ENCODE peak calls at places on chromosome 10, in seven cellular contexts. X, U, S, N, R, Y and D are unnamed samples. For H3K4me1, the result is how much of the 10 kb centered on the place peaks cover.

GRCh38 chr10:11551915-11552602 is 59.4 kb downstream of the USP6NL start:
- DNase-seq in X (no peak), U (no peak), S (no peak), N (peak), R (no peak), Y (peak), D (no peak)

GRCh38 chr10:89342219-89342966 is 14.6 kb downstream of the IFIT3 start:
- DNase-seq in X (no peak), U (peak), S (no peak), N (no peak), R (peak), Y (peak), D (no peak)

GRCh38 chr10:112741830-112742402 is 208.1 kb upstream of the TCF7L2 start:
- DNase-seq in X (no peak), U (no peak), S (peak), N (peak), R (no peak), Y (no peak), D (no peak)

GRCh38 chr10:133418289-133418993 is 6.0 kb downstream of the SPRN start:
- DNase-seq in X (no peak), U (no peak), S (no peak), N (no peak), R (no peak), Y (no peak), D (no peak)

GRCh38 chr10:100621360-100622205 is 85.8 kb downstream of the HIF1AN start:
- DNase-seq in X (no peak), U (no peak), S (no peak), N (no peak), R (no peak), Y (peak), D (no peak)

GRCh38 chr10:112792487-112793196 is 157.4 kb upstream of the TCF7L2 start:
- DNase-seq in X (peak), U (peak), S (peak), N (no peak), R (peak), Y (peak), D (no peak)

GRCh38 chr10:122103592-122103991 is 114.6 kb downstream of the TACC2 start:
- DNase-seq in X (no peak), U (no peak), S (no peak), N (no peak), R (no peak), Y (no peak), D (no peak)

GRCh38 chr10:79982486-79982800 is 33.5 kb upstream of the SFTPD start:
- DNase-seq in X (no peak), U (no peak), S (no peak), N (no peak), R (no peak), Y (no peak), D (no peak)

GRCh38 chr10:127534511-127534910 is 14.6 kb upstream of the NPS start:
- DNase-seq in X (no peak), U (no peak), S (no peak), N (no peak), R (no peak), Y (no peak), D (no peak)

GRCh38 chr10:15324611-15325010 is 46.5 kb downstream of the FAM171A1 start:
- DNase-seq in X (no peak), U (no peak), S (no peak), N (no peak), R (no peak), Y (no peak), D (no peak)

GRCh38 chr10:52276982-52277381 is 37.1 kb upstream of the DKK1 start:
- DNase-seq in X (no peak), U (no peak), S (no peak), N (no peak), R (no peak), Y (no peak), D (no peak)

GRCh38 chr10:102118867-102119266 is 1.3 kb downstream of the LDB1 start:
- DNase-seq in X (peak), U (peak), S (peak), N (no peak), R (peak), Y (peak), D (no peak)

GRCh38 chr10:33165911-33166310 is 168.6 kb downstream of the NRP1 start:
- DNase-seq in X (no peak), U (no peak), S (no peak), N (no peak), R (no peak), Y (no peak), D (no peak)

GRCh38 chr10:1498746-1499343 is 238.5 kb downstream of the ADARB2 start:
- DNase-seq in X (no peak), U (no peak), S (no peak), N (no peak), R (no peak), Y (no peak), D (no peak)

GRCh38 chr10:32132357-32132756 is 76.1 kb upstream of the KIF5B start:
- DNase-seq in X (no peak), U (no peak), S (peak), N (no peak), R (no peak), Y (no peak), D (peak)

GRCh38 chr10:129717816-129718547 is 246.1 kb downstream of the EBF3 start:
- DNase-seq in X (no peak), U (no peak), S (no peak), N (no peak), R (no peak), Y (no peak), D (no peak)

GRCh38 chr10:86942441-86943315 is 14.7 kb downstream of the MMRN2 start:
- DNase-seq in X (no peak), U (peak), S (peak), N (no peak), R (no peak), Y (no peak), D (no peak)

GRCh38 chr10:102599565-102600327 is 44.5 kb upstream of the TRIM8 start:
- DNase-seq in X (no peak), U (no peak), S (no peak), N (peak), R (no peak), Y (no peak), D (peak)

GRCh38 chr10:126014309-126014708 is 117.9 kb downstream of the FANK1 start:
- DNase-seq in X (no peak), U (no peak), S (no peak), N (no peak), R (no peak), Y (peak), D (no peak)

GRCh38 chr10:57964371-57964770 is 303.3 kb downstream of the IPMK start:
- DNase-seq in X (peak), U (no peak), S (no peak), N (no peak), R (no peak), Y (peak), D (no peak)

GRCh38 chr10:132554991-132555647 is 17.5 kb downstream of the INPP5A start:
- DNase-seq in X (no peak), U (no peak), S (no peak), N (no peak), R (peak), Y (no peak), D (no peak)

GRCh38 chr10:117218654-117219053 is 21.4 kb downstream of the KCNK18 start:
- DNase-seq in X (no peak), U (no peak), S (no peak), N (no peak), R (no peak), Y (no peak), D (no peak)

GRCh38 chr10:124559372-124560132 is 97.9 kb downstream of the LHPP start:
- DNase-seq in X (no peak), U (no peak), S (no peak), N (no peak), R (no peak), Y (no peak), D (no peak)

GRCh38 chr10:87511526-87511925 is 6.8 kb downstream of the MINPP1 start:
- DNase-seq in X (no peak), U (no peak), S (no peak), N (no peak), R (no peak), Y (no peak), D (no peak)

GRCh38 chr10:33139191-33139646 is 181.2 kb upstream of the ITGB1 start:
- DNase-seq in X (no peak), U (no peak), S (no peak), N (no peak), R (no peak), Y (no peak), D (no peak)

GRCh38 chr10:101301111-101301731 is 52.7 kb upstream of the BTRC start:
- DNase-seq in X (peak), U (no peak), S (peak), N (peak), R (no peak), Y (peak), D (peak)

GRCh38 chr10:126037946-126038345 is 141.6 kb downstream of the FANK1 start:
- DNase-seq in X (no peak), U (no peak), S (no peak), N (no peak), R (no peak), Y (no peak), D (no peak)

GRCh38 chr10:112915590-112916572 is 34.2 kb upstream of the TCF7L2 start:
- DNase-seq in X (peak), U (no peak), S (peak), N (peak), R (no peak), Y (peak), D (peak)

GRCh38 chr10:31419394-31420063 is 100.5 kb downstream of the ZEB1 start:
- DNase-seq in X (no peak), U (no peak), S (no peak), N (no peak), R (no peak), Y (peak), D (no peak)

GRCh38 chr10:62414359-62414758 is 40.2 kb downstream of the ZNF365 start:
- DNase-seq in X (no peak), U (no peak), S (no peak), N (no peak), R (no peak), Y (no peak), D (no peak)

GRCh38 chr10:115795964-115796363 is 477.0 kb downstream of the GFRA1 start:
- DNase-seq in X (no peak), U (no peak), S (no peak), N (no peak), R (no peak), Y (no peak), D (no peak)

GRCh38 chr10:51063659-51064535 is 10.4 kb upstream of the PRKG1 start:
- DNase-seq in X (no peak), U (no peak), S (no peak), N (peak), R (no peak), Y (peak), D (peak)
- TF ChIP-seq CTCF in X (peak), U (peak), S (peak), N (peak), R (peak), Y (peak), D (peak)

GRCh38 chr10:98098247-98098646 is 36.2 kb upstream of the R3HCC1L start:
- DNase-seq in X (no peak), U (no peak), S (no peak), N (no peak), R (no peak), Y (no peak), D (no peak)

GRCh38 chr10:98096316-98096715 is 38.1 kb upstream of the R3HCC1L start:
- DNase-seq in X (no peak), U (no peak), S (no peak), N (no peak), R (no peak), Y (no peak), D (no peak)

GRCh38 chr10:98096731-98097130 is 37.7 kb upstream of the R3HCC1L start:
- DNase-seq in X (no peak), U (no peak), S (no peak), N (no peak), R (no peak), Y (no peak), D (no peak)

GRCh38 chr10:98097175-98097574 is 37.3 kb upstream of the R3HCC1L start:
- DNase-seq in X (no peak), U (no peak), S (no peak), N (no peak), R (no peak), Y (no peak), D (no peak)

GRCh38 chr10:98097611-98098010 is 36.8 kb upstream of the R3HCC1L start:
- DNase-seq in X (no peak), U (no peak), S (no peak), N (no peak), R (no peak), Y (no peak), D (no peak)
- H3K4me1 ChIP-seq in X (under half), U (under half), S (under half), N (under half), R (under half), Y (under half), D (under half)

DNA sequence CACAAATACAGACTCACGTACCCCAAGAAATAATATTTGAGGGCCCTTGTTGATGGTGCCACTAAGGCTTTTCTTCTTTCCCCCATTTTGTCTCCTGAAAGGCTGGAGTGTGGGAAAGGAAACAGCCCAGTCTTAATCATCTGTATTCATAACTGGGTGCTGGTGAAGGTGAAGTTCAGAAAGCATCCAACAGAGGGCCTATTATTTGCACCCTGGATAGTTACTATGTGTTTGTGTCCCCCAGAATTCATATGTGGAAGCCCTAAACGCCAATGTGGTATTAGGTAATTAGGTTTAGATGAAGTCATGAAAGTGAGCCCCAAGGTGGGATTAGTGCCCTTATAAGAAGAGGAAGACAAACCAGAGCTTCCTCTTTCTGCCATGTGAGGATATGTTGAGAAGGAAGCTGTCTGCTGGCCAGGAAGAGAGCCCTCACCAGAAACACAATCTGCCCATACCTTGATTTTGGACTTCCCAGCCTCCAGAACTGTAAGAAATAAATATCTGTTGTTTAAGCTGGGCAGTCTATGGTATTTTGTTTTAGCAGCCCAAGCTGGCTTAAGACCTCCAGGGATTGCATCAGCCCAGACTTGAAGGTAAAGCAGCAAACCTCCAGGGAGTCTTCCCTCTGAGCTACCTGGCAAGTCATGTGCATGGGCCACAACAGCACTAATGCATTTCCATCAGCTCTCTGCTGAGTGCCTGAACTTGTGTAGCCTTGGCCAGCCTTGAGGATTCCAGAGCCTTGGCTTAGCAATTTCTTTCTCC is 90.0 kb upstream of the ADRB1 start:
- DNase-seq in X (no peak), U (no peak), S (no peak), N (no peak), R (no peak), Y (no peak), D (no peak)
- TF ChIP-seq CTCF in X (no peak), U (no peak), S (no peak), N (peak), R (no peak), Y (no peak), D (no peak)

GRCh38 chr10:17235136-17235535 is 7.1 kb downstream of the VIM start:
- DNase-seq in X (no peak), U (no peak), S (no peak), N (no peak), R (no peak), Y (no peak), D (no peak)

GRCh38 chr10:17236468-17236886 is 8.4 kb downstream of the VIM start:
- DNase-seq in X (no peak), U (no peak), S (no peak), N (no peak), R (no peak), Y (no peak), D (no peak)

GRCh38 chr10:17234541-17234940 is 6.5 kb downstream of the VIM start:
- DNase-seq in X (no peak), U (no peak), S (no peak), N (no peak), R (no peak), Y (no peak), D (no peak)

GRCh38 chr10:17232276-17232987 is 4.4 kb downstream of the VIM start:
- DNase-seq in X (no peak), U (no peak), S (no peak), N (no peak), R (no peak), Y (peak), D (no peak)

GRCh38 chr10:17233534-17233933 is 5.5 kb downstream of the VIM start:
- DNase-seq in X (peak), U (peak), S (peak), N (no peak), R (peak), Y (no peak), D (no peak)
- H3K4me1 ChIP-seq in X (half or more), U (under half), S (under half), N (under half), R (under half), Y (under half), D (under half)

GRCh38 chr10:60913091-60913490 is 30.9 kb downstream of the RHOBTB1 start:
- DNase-seq in X (no peak), U (no peak), S (no peak), N (no peak), R (no peak), Y (no peak), D (no peak)

GRCh38 chr10:60917331-60918280 is 26.4 kb downstream of the RHOBTB1 start:
- DNase-seq in X (no peak), U (no peak), S (no peak), N (no peak), R (no peak), Y (peak), D (no peak)

GRCh38 chr10:60913657-60914056 is 30.3 kb downstream of the RHOBTB1 start:
- DNase-seq in X (no peak), U (no peak), S (no peak), N (no peak), R (no peak), Y (no peak), D (no peak)

GRCh38 chr10:60914676-60915075 is 29.3 kb downstream of the RHOBTB1 start:
- DNase-seq in X (peak), U (peak), S (no peak), N (no peak), R (peak), Y (peak), D (no peak)

GRCh38 chr10:60916025-60916424 is 28.0 kb downstream of the RHOBTB1 start:
- DNase-seq in X (peak), U (no peak), S (no peak), N (no peak), R (no peak), Y (no peak), D (peak)
- TF ChIP-seq CTCF in X (no peak), U (no peak), S (no peak), N (no peak), R (no peak), Y (no peak), D (peak)